ENCODE peak calls at places on chromosomes 5 and 9, in ten cellular contexts. One of them, this sample, is unnamed. For H3K4me1, the result is how much of the 10 kb centered on the place peaks cover.

GRCh38 chr5:114361724-114362196 is at the start of gene KCNN2:
- DNase-seq in GM23248: peak
- DNase-seq in Peyer's patch: peak
- DNase-seq in A549: peak
- DNase-seq in right lobe of liver: peak
- DNase-seq in aorta: peak
- DNase-seq in SK-N-SH: peak
- DNase-seq in body of pancreas: peak
- DNase-seq in A673: peak
- DNase-seq in upper lobe of right lung: peak
- DNase-seq in this sample: no peak

GRCh38 chr5:126676195-126676624 is 75.5 kb downstream of the PHAX start:
- DNase-seq in GM23248: peak
- DNase-seq in Peyer's patch: no peak
- DNase-seq in A549: peak
- DNase-seq in right lobe of liver: no peak
- DNase-seq in aorta: no peak
- DNase-seq in SK-N-SH: peak
- DNase-seq in body of pancreas: peak
- DNase-seq in A673: peak
- DNase-seq in upper lobe of right lung: no peak
- DNase-seq in this sample: peak

GRCh38 chr9:35102769-35103659 is at the start of gene STOML2:
- DNase-seq in GM23248: peak
- DNase-seq in Peyer's patch: peak
- DNase-seq in A549: peak
- DNase-seq in right lobe of liver: peak
- DNase-seq in aorta: peak
- DNase-seq in SK-N-SH: peak
- DNase-seq in body of pancreas: peak
- DNase-seq in A673: peak
- DNase-seq in upper lobe of right lung: peak
- DNase-seq in this sample: peak

GRCh38 chr9:90996154-90996788 is 194.7 kb downstream of the SYK start:
- DNase-seq in GM23248: no peak
- DNase-seq in Peyer's patch: no peak
- DNase-seq in A549: no peak
- DNase-seq in right lobe of liver: no peak
- DNase-seq in aorta: no peak
- DNase-seq in SK-N-SH: no peak
- DNase-seq in body of pancreas: no peak
- DNase-seq in A673: no peak
- DNase-seq in upper lobe of right lung: no peak
- DNase-seq in this sample: no peak

GRCh38 chr5:179210478-179210877 is 134.8 kb downstream of the ADAMTS2 start:
- DNase-seq in GM23248: no peak
- DNase-seq in Peyer's patch: no peak
- DNase-seq in A549: no peak
- DNase-seq in right lobe of liver: no peak
- DNase-seq in aorta: no peak
- DNase-seq in SK-N-SH: no peak
- DNase-seq in body of pancreas: no peak
- DNase-seq in A673: no peak
- DNase-seq in upper lobe of right lung: no peak
- DNase-seq in this sample: no peak

GRCh38 chr9:126690431-126691051 is 76.8 kb downstream of the LMX1B start:
- DNase-seq in GM23248: peak
- DNase-seq in Peyer's patch: peak
- DNase-seq in A549: peak
- DNase-seq in right lobe of liver: peak
- DNase-seq in aorta: peak
- DNase-seq in SK-N-SH: peak
- DNase-seq in body of pancreas: peak
- DNase-seq in A673: peak
- DNase-seq in upper lobe of right lung: peak
- DNase-seq in this sample: no peak

GRCh38 chr5:83957188-83957587 is 236.5 kb upstream of the HAPLN1 start:
- DNase-seq in GM23248: peak
- DNase-seq in Peyer's patch: no peak
- DNase-seq in A549: no peak
- DNase-seq in right lobe of liver: no peak
- DNase-seq in aorta: no peak
- DNase-seq in SK-N-SH: no peak
- DNase-seq in body of pancreas: no peak
- DNase-seq in A673: no peak
- DNase-seq in upper lobe of right lung: no peak
- DNase-seq in this sample: no peak

GRCh38 chr9:5421163-5421562 is 16.6 kb downstream of the PLGRKT start:
- DNase-seq in GM23248: no peak
- DNase-seq in Peyer's patch: no peak
- DNase-seq in A549: no peak
- DNase-seq in right lobe of liver: no peak
- DNase-seq in aorta: no peak
- DNase-seq in SK-N-SH: no peak
- DNase-seq in body of pancreas: no peak
- DNase-seq in A673: no peak
- DNase-seq in upper lobe of right lung: no peak
- DNase-seq in this sample: no peak

GRCh38 chr9:126862461-126862830 is 2.0 kb downstream of the ZBTB34 start:
- DNase-seq in GM23248: peak
- DNase-seq in Peyer's patch: no peak
- DNase-seq in A549: no peak
- DNase-seq in right lobe of liver: no peak
- DNase-seq in aorta: no peak
- DNase-seq in SK-N-SH: no peak
- DNase-seq in body of pancreas: no peak
- DNase-seq in A673: no peak
- DNase-seq in upper lobe of right lung: no peak
- DNase-seq in this sample: no peak

GRCh38 chr9:104879555-104880318 is 48.2 kb downstream of the ABCA1 start:
- DNase-seq in GM23248: peak
- DNase-seq in Peyer's patch: no peak
- DNase-seq in A549: no peak
- DNase-seq in right lobe of liver: no peak
- DNase-seq in aorta: no peak
- DNase-seq in SK-N-SH: no peak
- DNase-seq in body of pancreas: no peak
- DNase-seq in A673: no peak
- DNase-seq in upper lobe of right lung: no peak
- DNase-seq in this sample: no peak

GRCh38 chr5:1132570-1132969 is 20.7 kb upstream of the SLC12A7 start:
- DNase-seq in GM23248: no peak
- DNase-seq in Peyer's patch: no peak
- DNase-seq in A549: no peak
- DNase-seq in right lobe of liver: no peak
- DNase-seq in aorta: no peak
- DNase-seq in SK-N-SH: no peak
- DNase-seq in body of pancreas: no peak
- DNase-seq in A673: no peak
- DNase-seq in upper lobe of right lung: no peak
- DNase-seq in this sample: no peak

GRCh38 chr9:131511880-131512279 is 9.2 kb downstream of the POMT1 start:
- DNase-seq in GM23248: no peak
- DNase-seq in Peyer's patch: no peak
- DNase-seq in A549: no peak
- DNase-seq in right lobe of liver: no peak
- DNase-seq in aorta: no peak
- DNase-seq in SK-N-SH: no peak
- DNase-seq in body of pancreas: no peak
- DNase-seq in A673: no peak
- DNase-seq in upper lobe of right lung: no peak
- DNase-seq in this sample: no peak
- H3K27ac ChIP-seq in GM23248: no peak
- H3K27ac ChIP-seq in Peyer's patch: no peak
- H3K27ac ChIP-seq in A549: no peak
- H3K27ac ChIP-seq in right lobe of liver: no peak
- H3K27ac ChIP-seq in aorta: no peak
- H3K27ac ChIP-seq in SK-N-SH: no peak
- H3K27ac ChIP-seq in body of pancreas: no peak
- H3K27ac ChIP-seq in A673: no peak
- H3K27ac ChIP-seq in upper lobe of right lung: no peak
- H3K27ac ChIP-seq in this sample: no peak

DNA sequence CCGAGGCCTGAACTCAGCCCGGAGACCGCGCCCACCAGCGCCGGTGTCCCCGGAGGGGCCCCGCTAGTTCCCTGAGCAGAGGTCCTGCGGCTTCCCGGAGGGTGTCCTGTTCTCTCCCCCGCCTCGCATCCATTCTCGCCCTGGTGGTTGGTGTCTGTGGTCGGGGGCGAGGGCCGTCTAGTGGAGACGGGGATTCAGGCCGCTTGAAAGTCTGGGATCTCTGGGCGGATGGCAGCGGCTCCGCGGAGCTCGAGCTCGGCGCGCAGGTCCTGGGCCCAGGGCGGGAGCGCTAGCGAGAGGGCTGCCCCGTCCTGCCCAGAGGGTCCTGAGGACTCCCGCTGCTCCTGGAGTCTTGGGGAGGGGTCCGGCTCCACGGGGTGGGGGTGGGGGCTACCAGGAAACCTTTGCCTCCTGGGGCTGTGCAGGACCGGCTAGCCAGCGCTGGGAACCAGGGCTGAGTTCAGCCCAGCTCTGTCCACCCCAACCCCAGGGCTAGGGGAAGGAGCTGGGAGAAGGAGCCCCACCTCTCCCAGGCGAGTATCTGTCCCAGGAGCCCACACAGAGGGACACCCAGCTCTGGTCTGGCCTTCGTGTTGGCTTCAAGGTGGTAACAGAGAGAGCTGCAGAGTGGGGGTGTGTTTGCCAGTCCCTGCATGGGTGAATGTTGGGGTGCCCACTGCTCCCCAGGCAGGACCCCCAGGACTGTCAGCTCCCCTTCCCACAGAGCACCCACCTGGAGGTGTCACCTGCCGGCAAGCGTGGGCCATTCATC is 4.0 kb downstream of the TOR4A start:
- DNase-seq in GM23248: no peak
- DNase-seq in Peyer's patch: no peak
- DNase-seq in A549: no peak
- DNase-seq in right lobe of liver: no peak
- DNase-seq in aorta: no peak
- DNase-seq in SK-N-SH: peak
- DNase-seq in body of pancreas: no peak
- DNase-seq in A673: no peak
- DNase-seq in upper lobe of right lung: peak
- DNase-seq in this sample: no peak
- H3K4me3 ChIP-seq in GM23248: no peak
- H3K4me3 ChIP-seq in Peyer's patch: no peak
- H3K4me3 ChIP-seq in A549: no peak
- H3K4me3 ChIP-seq in right lobe of liver: no peak
- H3K4me3 ChIP-seq in aorta: no peak
- H3K4me3 ChIP-seq in SK-N-SH: peak
- H3K4me3 ChIP-seq in body of pancreas: no peak
- H3K4me3 ChIP-seq in A673: peak
- H3K4me3 ChIP-seq in upper lobe of right lung: no peak
- H3K4me3 ChIP-seq in this sample: no peak

GRCh38 chr9:94921072-94921471 is 194.6 kb downstream of the AOPEP start:
- DNase-seq in GM23248: peak
- DNase-seq in Peyer's patch: no peak
- DNase-seq in A549: peak
- DNase-seq in right lobe of liver: no peak
- DNase-seq in aorta: peak
- DNase-seq in SK-N-SH: no peak
- DNase-seq in body of pancreas: no peak
- DNase-seq in A673: no peak
- DNase-seq in upper lobe of right lung: no peak
- DNase-seq in this sample: no peak

GRCh38 chr9:94923333-94924089 is 197.0 kb downstream of the AOPEP start:
- DNase-seq in GM23248: no peak
- DNase-seq in Peyer's patch: no peak
- DNase-seq in A549: no peak
- DNase-seq in right lobe of liver: no peak
- DNase-seq in aorta: no peak
- DNase-seq in SK-N-SH: peak
- DNase-seq in body of pancreas: no peak
- DNase-seq in A673: no peak
- DNase-seq in upper lobe of right lung: no peak
- DNase-seq in this sample: peak

GRCh38 chr9:94922691-94923107 is 196.2 kb downstream of the AOPEP start:
- DNase-seq in GM23248: peak
- DNase-seq in Peyer's patch: no peak
- DNase-seq in A549: peak
- DNase-seq in right lobe of liver: no peak
- DNase-seq in aorta: no peak
- DNase-seq in SK-N-SH: no peak
- DNase-seq in body of pancreas: no peak
- DNase-seq in A673: no peak
- DNase-seq in upper lobe of right lung: no peak
- DNase-seq in this sample: peak

GRCh38 chr9:94921656-94922055 is 195.2 kb downstream of the AOPEP start:
- DNase-seq in GM23248: no peak
- DNase-seq in Peyer's patch: no peak
- DNase-seq in A549: no peak
- DNase-seq in right lobe of liver: no peak
- DNase-seq in aorta: no peak
- DNase-seq in SK-N-SH: no peak
- DNase-seq in body of pancreas: no peak
- DNase-seq in A673: no peak
- DNase-seq in upper lobe of right lung: no peak
- DNase-seq in this sample: no peak

DNA sequence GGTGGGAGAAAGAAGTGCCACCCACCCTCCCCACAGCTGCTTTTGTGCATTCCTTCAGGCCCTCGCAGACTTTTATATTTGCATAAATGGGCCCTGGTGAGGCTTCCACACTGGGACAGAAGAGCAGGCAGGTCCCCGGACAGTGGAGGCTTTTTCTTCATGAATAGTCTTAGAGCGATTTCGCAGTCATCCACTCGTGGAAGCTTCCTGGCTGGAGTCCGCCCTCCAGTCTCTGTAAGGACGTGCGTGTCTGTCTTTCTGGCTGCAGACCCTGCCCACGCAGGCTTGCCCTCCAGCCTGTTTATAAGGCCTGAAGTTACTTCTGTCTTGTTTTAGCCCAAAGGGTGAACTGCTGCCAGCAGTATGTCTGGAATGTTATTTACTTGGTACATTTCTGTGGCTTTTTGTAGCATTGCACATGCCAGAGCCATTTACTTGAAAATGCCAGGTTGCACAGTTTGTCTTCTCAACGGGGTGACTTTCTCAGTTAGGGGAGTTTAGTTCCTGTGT is 195.7 kb downstream of the AOPEP start:
- DNase-seq in GM23248: peak
- DNase-seq in Peyer's patch: no peak
- DNase-seq in A549: peak
- DNase-seq in right lobe of liver: no peak
- DNase-seq in aorta: peak
- DNase-seq in SK-N-SH: no peak
- DNase-seq in body of pancreas: peak
- DNase-seq in A673: peak
- DNase-seq in upper lobe of right lung: peak
- DNase-seq in this sample: peak
- H3K4me1 ChIP-seq in GM23248: half or more
- H3K4me1 ChIP-seq in Peyer's patch: under half
- H3K4me1 ChIP-seq in A549: half or more
- H3K4me1 ChIP-seq in right lobe of liver: under half
- H3K4me1 ChIP-seq in aorta: under half
- H3K4me1 ChIP-seq in SK-N-SH: under half
- H3K4me1 ChIP-seq in body of pancreas: under half
- H3K4me1 ChIP-seq in A673: under half
- H3K4me1 ChIP-seq in upper lobe of right lung: under half
- H3K4me1 ChIP-seq in this sample: half or more

DNA sequence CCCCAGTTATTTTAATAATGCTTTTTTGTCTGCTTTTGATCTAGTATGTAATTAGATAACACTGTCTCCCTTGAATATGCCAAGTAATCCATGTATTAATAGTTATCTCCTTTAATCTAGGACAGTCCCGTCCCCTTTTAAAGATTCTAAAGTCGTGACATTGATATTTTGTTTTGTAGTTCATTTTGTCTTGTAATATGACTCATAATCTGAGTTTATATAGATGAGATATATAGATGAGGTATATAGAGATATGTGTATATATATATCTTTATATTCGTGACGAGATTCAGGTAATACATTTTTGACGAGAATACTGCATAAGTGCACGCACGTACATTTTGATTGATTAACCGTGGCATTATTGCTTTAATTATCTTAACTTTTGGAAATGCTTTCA is 1.6 kb downstream of the SREK1 start:
- DNase-seq in GM23248: no peak
- DNase-seq in Peyer's patch: no peak
- DNase-seq in A549: no peak
- DNase-seq in right lobe of liver: no peak
- DNase-seq in aorta: no peak
- DNase-seq in SK-N-SH: no peak
- DNase-seq in body of pancreas: no peak
- DNase-seq in A673: no peak
- DNase-seq in upper lobe of right lung: no peak
- DNase-seq in this sample: no peak
- H3K27ac ChIP-seq in GM23248: peak
- H3K27ac ChIP-seq in Peyer's patch: peak
- H3K27ac ChIP-seq in A549: peak
- H3K27ac ChIP-seq in right lobe of liver: peak
- H3K27ac ChIP-seq in aorta: no peak
- H3K27ac ChIP-seq in SK-N-SH: peak
- H3K27ac ChIP-seq in body of pancreas: peak
- H3K27ac ChIP-seq in A673: peak
- H3K27ac ChIP-seq in upper lobe of right lung: peak
- H3K27ac ChIP-seq in this sample: peak